ENCODE peak calls at places on chromosome 21, in ten cellular contexts. S, H, U, E, G, B, L, R, O and F are unnamed samples.

GRCh38 chr21:44894687-44895302 is 21.3 kb upstream of the PTTG1IP start:
- DNase-seq in S (no peak), H (no peak), U (no peak), E (no peak), G (no peak), B (no peak), L (no peak), R (no peak), O (no peak), F (no peak)

GRCh38 chr21:19607983-19608668 is 1204.5 kb upstream of the TMPRSS15 start:
- DNase-seq in S (no peak), H (no peak), U (no peak), E (no peak), G (no peak), B (no peak), L (no peak), R (no peak), O (no peak), F (no peak)

GRCh38 chr21:45525153-45525909 is 16.9 kb downstream of the SLC19A1 start:
- DNase-seq in S (no peak), H (peak; percentile 18), U (no peak), E (no peak), G (peak; percentile 81), B (peak; percentile 76), L (peak; percentile 34), R (no peak), O (no peak), F (no peak)

GRCh38 chr21:27275294-27275927 is 308.5 kb upstream of the ADAMTS5 start:
- DNase-seq in S (no peak), H (no peak), U (no peak), E (peak; percentile 88), G (no peak), B (no peak), L (no peak), R (peak; percentile 88), O (no peak), F (no peak)

GRCh38 chr21:44279621-44280260 is 5.9 kb upstream of the AIRE start:
- DNase-seq in S (no peak), H (no peak), U (no peak), E (no peak), G (no peak), B (no peak), L (no peak), R (no peak), O (no peak), F (no peak)

GRCh38 chr21:44872568-44873355 is 728 bp downstream of the PTTG1IP start:
- DNase-seq in S (peak; percentile 40), H (no peak), U (peak; percentile 46), E (peak; percentile 23), G (no peak), B (peak; percentile 44), L (peak; percentile 47), R (peak; percentile 46), O (no peak), F (no peak)

GRCh38 chr21:43211085-43212071 is 42.6 kb downstream of the CRYAA start:
- DNase-seq in S (peak; percentile 20), H (no peak), U (no peak), E (no peak), G (peak; percentile 65), B (peak; percentile 79), L (peak; percentile 61), R (no peak), O (no peak), F (no peak)

GRCh38 chr21:27743971-27744564 is 777.2 kb upstream of the ADAMTS5 start:
- DNase-seq in S (no peak), H (no peak), U (no peak), E (no peak), G (no peak), B (no peak), L (no peak), R (no peak), O (no peak), F (no peak)

GRCh38 chr21:44370027-44370735 is 16.8 kb downstream of the TRPM2 start:
- DNase-seq in S (no peak), H (no peak), U (no peak), E (peak; percentile 73), G (no peak), B (no peak), L (no peak), R (peak; percentile 7), O (peak; percentile 33), F (no peak)

GRCh38 chr21:34029724-34030528 is 43.5 kb upstream of the MRPS6 start:
- DNase-seq in S (peak; percentile 90), H (no peak), U (peak; percentile 82), E (peak; percentile 90), G (peak; percentile 50), B (peak; percentile 36), L (peak; percentile 31), R (peak; percentile 82), O (no peak), F (peak; percentile 36)

GRCh38 chr21:45421071-45421845 is 16.3 kb downstream of the COL18A1 start:
- DNase-seq in S (no peak), H (no peak), U (no peak), E (no peak), G (peak; percentile 53), B (peak; percentile 67), L (no peak), R (no peak), O (no peak), F (no peak)

GRCh38 chr21:27645285-27645684 is 678.4 kb upstream of the ADAMTS5 start:
- DNase-seq in S (no peak), H (no peak), U (no peak), E (peak; percentile 49), G (no peak), B (no peak), L (no peak), R (peak; percentile 47), O (no peak), F (no peak)

GRCh38 chr21:21232320-21232719 is 234.1 kb downstream of the NCAM2 start:
- DNase-seq in S (no peak), H (no peak), U (peak; percentile 46), E (peak; percentile 69), G (no peak), B (peak; percentile 7), L (no peak), R (peak; percentile 71), O (no peak), F (no peak)

GRCh38 chr21:28554660-28555475 is 437.8 kb downstream of the LTN1 start:
- DNase-seq in S (no peak), H (no peak), U (no peak), E (no peak), G (no peak), B (no peak), L (no peak), R (peak; percentile 63), O (no peak), F (no peak)

GRCh38 chr21:33682992-33683627 is 40.8 kb downstream of the ITSN1 start:
- DNase-seq in S (no peak), H (no peak), U (no peak), E (peak; percentile 92), G (no peak), B (no peak), L (no peak), R (peak; percentile 88), O (no peak), F (no peak)

GRCh38 chr21:34889287-34889536 is 159.9 kb downstream of the RUNX1 start:
- DNase-seq in S (no peak), H (no peak), U (peak; percentile 78), E (peak; percentile 74), G (peak; percentile 44), B (peak; percentile 50), L (no peak), R (peak; percentile 74), O (no peak), F (peak; percentile 62)

GRCh38 chr21:23725576-23725975 is 1881.7 kb downstream of the MRPL39 start:
- DNase-seq in S (no peak), H (no peak), U (no peak), E (no peak), G (no peak), B (no peak), L (no peak), R (no peak), O (no peak), F (no peak)
- TF ChIP-seq CTCF in S (no peak), H (no peak), U (no peak), E (no peak), G (no peak), B (no peak), L (no peak), R (no peak), O (no peak), F (no peak)

DNA sequence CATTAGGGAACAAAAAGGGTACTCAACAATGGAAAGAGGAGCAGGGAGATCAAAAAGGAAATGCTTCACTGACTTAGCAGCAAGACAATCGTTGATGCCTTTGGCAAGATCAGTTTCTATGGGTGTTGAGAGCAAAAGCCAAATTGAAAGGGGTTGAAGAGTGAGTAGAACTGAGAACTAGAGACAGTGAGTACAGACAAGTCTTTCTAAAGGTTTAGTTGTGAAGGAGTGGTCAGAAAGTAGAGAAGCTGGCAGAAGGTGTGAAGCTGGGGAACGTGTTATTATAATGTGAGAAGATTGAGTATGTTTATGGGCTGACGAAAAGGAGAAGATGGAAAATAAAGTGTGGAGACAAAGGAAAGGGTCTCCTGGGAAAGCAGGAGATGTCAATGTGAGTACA is 221.2 kb upstream of the USP25 start:
- DNase-seq in S (no peak), H (no peak), U (no peak), E (no peak), G (no peak), B (no peak), L (no peak), R (no peak), O (no peak), F (no peak)
- TF ChIP-seq CTCF in S (no peak), H (no peak), U (no peak), E (no peak), G (no peak), B (no peak), L (no peak), R (no peak), O (no peak), F (no peak)

DNA sequence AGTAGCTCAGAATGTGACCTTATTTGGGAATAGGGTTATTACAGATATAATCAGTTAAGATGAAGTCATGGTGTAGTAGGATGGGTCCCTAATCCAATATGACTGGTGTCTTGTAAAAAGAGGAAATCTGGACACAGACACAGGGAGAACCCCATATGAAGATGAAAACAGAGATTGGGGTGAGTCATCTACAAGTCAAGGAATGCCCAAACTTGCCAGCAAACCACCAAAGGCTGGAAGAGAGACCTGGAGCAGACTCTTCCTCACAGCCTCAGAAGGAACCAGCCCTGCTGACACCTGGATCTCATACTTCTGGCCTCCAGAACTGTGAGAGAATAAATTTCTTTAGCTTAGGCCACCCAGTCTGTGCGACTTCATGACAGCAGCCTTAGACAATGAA is 29.9 kb downstream of the KRTAP19-8 start:
- DNase-seq in S (no peak), H (no peak), U (no peak), E (no peak), G (no peak), B (no peak), L (no peak), R (no peak), O (no peak), F (no peak)
- TF ChIP-seq CTCF in S (no peak), H (no peak), U (no peak), E (no peak), G (no peak), B (no peak), L (no peak), R (no peak), O (no peak), F (no peak)

DNA sequence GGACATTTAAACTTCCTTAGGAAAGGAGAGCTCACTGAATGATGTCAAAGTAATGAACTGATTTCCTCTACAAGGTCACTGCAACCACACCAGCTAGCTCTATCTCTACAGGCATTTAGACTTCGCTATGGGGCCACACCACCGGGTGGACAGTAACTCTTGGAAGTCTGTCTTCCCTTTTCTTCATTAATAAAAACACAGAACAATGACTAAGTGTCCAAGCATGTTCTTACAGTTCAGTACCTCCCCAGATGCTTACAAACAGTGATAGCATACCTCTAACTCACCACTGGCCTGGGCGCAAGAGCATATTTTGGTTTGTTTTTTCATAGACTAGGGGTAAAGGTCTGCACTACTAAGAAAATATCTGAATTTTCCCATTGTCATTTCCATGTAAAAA is 54.6 kb downstream of the SIM2 start:
- DNase-seq in S (no peak), H (no peak), U (no peak), E (peak; percentile 16), G (no peak), B (no peak), L (no peak), R (peak; percentile 87), O (no peak), F (no peak)
- TF ChIP-seq CTCF in S (no peak), H (no peak), U (no peak), E (no peak), G (no peak), B (no peak), L (no peak), R (no peak), O (no peak), F (no peak)